ENCODE peak calls at places on chromosomes 12 and 14, in ten cellular contexts. S is psoas muscle; I is left ventricle myocardium inferior; Q is CD4-positive, alpha-beta memory T cell; L is mammary epithelial cell; N is heart right ventricle; G is pancreas; J is lower lobe of right lung; M is adrenal gland; B is PC-3. K is an unnamed sample. For H3K4me1 and H3K27me3, the result is how much of the 10 kb centered on the place peaks cover.

GRCh38 chr12:70925542-70925941 is 5.0 kb upstream of the PTPRR start:
- DNase-seq in N (no peak), G (no peak), B (no peak), J (no peak), M (no peak), I (no peak), Q (no peak), S (no peak), L (no peak), K (no peak)

GRCh38 chr14:102545461-102546265 is 36.1 kb upstream of the ANKRD9 start:
- DNase-seq in Q (no peak), M (no peak), B (no peak), S (no peak), N (no peak), L (no peak), I (no peak), G (no peak), J (no peak), K (no peak)

GRCh38 chr12:92561543-92561899 is 141.3 kb upstream of the PLEKHG7 start:
- DNase-seq in J (no peak), N (no peak), L (peak), Q (no peak), I (no peak), G (peak), M (peak), B (no peak), S (no peak), K (peak)

GRCh38 chr12:7989827-7990491 is 42.6 kb upstream of the FOXJ2 start:
- DNase-seq in G (no peak), J (peak), I (peak), N (no peak), B (no peak), Q (peak), M (no peak), L (no peak), S (no peak), K (peak)

GRCh38 chr14:78130356-78130755 is 39.8 kb upstream of the NRXN3 start:
- DNase-seq in G (no peak), J (no peak), L (no peak), Q (no peak), M (no peak), S (no peak), I (no peak), B (no peak), N (no peak), K (no peak)

GRCh38 chr12:69055280-69055679 is 122.3 kb upstream of the CPM start:
- DNase-seq in G (no peak), I (no peak), B (no peak), Q (no peak), S (no peak), L (no peak), J (no peak), N (no peak), M (no peak), K (no peak)

GRCh38 chr14:103738706-103739451 is 23.3 kb downstream of the ZFYVE21 start:
- DNase-seq in M (no peak), L (no peak), B (no peak), J (no peak), I (no peak), Q (no peak), N (no peak), G (no peak), S (no peak), K (no peak)

GRCh38 chr12:111219440-111219839 is 149.5 kb downstream of the PHETA1 start:
- DNase-seq in G (no peak), S (no peak), N (no peak), B (no peak), M (no peak), L (no peak), Q (no peak), I (no peak), J (no peak), K (no peak)

GRCh38 chr14:95222151-95222631 is 64.9 kb upstream of the DICER1 start:
- DNase-seq in I (no peak), J (no peak), L (peak), M (no peak), Q (no peak), S (no peak), N (no peak), G (no peak), B (peak), K (no peak)

GRCh38 chr12:106333010-106333409 is 24.5 kb upstream of the POLR3B start:
- DNase-seq in B (no peak), L (no peak), G (no peak), M (no peak), I (no peak), Q (no peak), N (no peak), S (no peak), J (no peak), K (no peak)

GRCh38 chr12:28057856-28058615 is 85.5 kb upstream of the PTHLH start:
- DNase-seq in M (no peak), G (no peak), Q (no peak), B (peak), L (peak), I (no peak), N (no peak), S (no peak), J (no peak), K (no peak)

GRCh38 chr12:55043542-55043941 is 23.8 kb downstream of the NEUROD4 start:
- DNase-seq in S (no peak), B (no peak), N (no peak), G (no peak), I (no peak), L (no peak), J (peak), M (no peak), Q (no peak), K (no peak)

GRCh38 chr12:101743242-101743641 is 4.0 kb upstream of the SYCP3 start:
- DNase-seq in M (no peak), B (no peak), Q (no peak), J (no peak), S (no peak), L (no peak), I (no peak), G (no peak), N (no peak), K (no peak)

GRCh38 chr12:53098354-53098981 is 1.0 kb downstream of the IGFBP6 start:
- DNase-seq in L (peak), M (no peak), J (no peak), G (no peak), S (peak), Q (no peak), I (peak), N (no peak), B (peak), K (peak)

GRCh38 chr14:75531660-75532317 is 9.5 kb downstream of the BATF start:
- DNase-seq in G (no peak), S (no peak), N (no peak), Q (no peak), B (peak), L (no peak), I (no peak), M (no peak), J (no peak), K (no peak)

GRCh38 chr12:121806556-121807308 is 2.9 kb downstream of the SETD1B start:
- DNase-seq in J (no peak), L (peak), I (no peak), G (no peak), S (peak), Q (no peak), B (peak), N (no peak), M (no peak), K (no peak)

GRCh38 chr12:65525501-65526141 is 247.1 kb downstream of the MSRB3 start:
- DNase-seq in S (no peak), N (no peak), G (no peak), B (peak), L (peak), Q (no peak), M (no peak), I (no peak), J (no peak), K (no peak)

GRCh38 chr14:92867246-92867925 is 55.6 kb upstream of the CHGA start:
- DNase-seq in S (no peak), N (no peak), Q (no peak), B (no peak), L (no peak), J (no peak), G (no peak), M (no peak), I (no peak), K (no peak)

GRCh38 chr12:2129076-2129475 is 76.3 kb downstream of the CACNA1C start:
- DNase-seq in S (no peak), M (no peak), L (peak), B (peak), Q (no peak), J (no peak), N (no peak), I (no peak), G (no peak), K (no peak)

GRCh38 chr12:24960222-24960855 is 11.4 kb upstream of the BCAT1 start:
- DNase-seq in J (no peak), B (peak), Q (no peak), S (no peak), L (peak), N (no peak), M (peak), G (peak), I (no peak), K (no peak)

GRCh38 chr12:42902001-42902400 is 312.5 kb upstream of the PRICKLE1 start:
- DNase-seq in Q (no peak), B (no peak), S (no peak), G (no peak), J (no peak), L (no peak), N (no peak), I (no peak), M (no peak), K (no peak)

GRCh38 chr12:53298154-53298553 is 1.3 kb upstream of the MYG1 start:
- DNase-seq in M (no peak), Q (no peak), B (peak), L (no peak), G (no peak), J (no peak), I (no peak), S (no peak), N (no peak), K (no peak)

DNA sequence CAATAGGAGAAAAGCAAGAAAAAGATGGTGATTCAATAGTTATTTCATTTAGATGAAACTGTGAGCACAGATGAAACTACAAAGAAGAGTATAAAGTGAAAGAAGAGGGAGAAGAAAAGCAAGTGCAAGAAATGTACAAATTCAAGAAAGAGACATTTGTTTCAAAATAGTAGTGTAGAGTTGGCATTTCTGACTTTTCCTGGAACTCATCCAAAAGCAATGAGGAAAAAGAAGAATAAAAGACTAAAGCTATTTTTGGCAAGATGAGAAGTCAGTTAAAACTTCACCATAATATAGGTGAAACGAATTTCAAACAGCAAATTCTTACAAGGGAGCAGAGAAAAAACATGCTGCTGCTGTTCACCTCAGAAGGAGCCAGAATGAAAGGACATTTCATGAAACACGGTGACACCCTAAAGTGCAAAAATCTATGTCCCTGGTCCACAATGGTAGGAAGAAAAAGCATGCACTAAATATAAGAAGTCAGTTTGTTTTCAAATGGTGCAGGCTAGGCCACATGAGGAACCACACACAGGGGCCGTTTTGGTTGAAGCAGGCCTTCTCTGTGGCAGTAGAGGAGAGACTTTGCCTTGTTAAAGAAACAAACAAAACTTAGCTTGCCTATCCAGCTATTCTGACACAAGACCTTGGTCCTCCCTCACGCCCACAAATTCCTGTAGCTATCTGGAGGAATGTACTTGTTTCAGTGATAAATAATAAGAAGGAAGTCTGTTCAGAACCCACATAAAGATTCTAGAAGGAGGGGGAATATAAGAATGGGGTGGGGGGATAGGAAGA is 11.1 kb upstream of the CMAS start:
- DNase-seq in M (no peak), B (no peak), S (no peak), Q (no peak), N (no peak), G (no peak), J (no peak), L (no peak), I (no peak), K (no peak)
- H3K4me1 ChIP-seq in M (under half), B (under half), S (under half), Q (under half), N (under half), G (under half), J (under half), L (under half), I (under half), K (under half)

GRCh38 chr14:90499121-90499520 is 102.3 kb downstream of the CALM1 start:
- DNase-seq in J (no peak), I (no peak), Q (no peak), L (no peak), G (no peak), B (no peak), M (no peak), S (no peak), N (no peak), K (no peak)
- H3K27me3 ChIP-seq in J (under half), I (under half), Q (under half), L (under half), G (under half), B (under half), M (under half), S (under half), N (under half), K (under half)

GRCh38 chr12:94792690-94793089 is 142.3 kb upstream of the TMCC3 start:
- DNase-seq in I (peak), B (no peak), L (no peak), G (no peak), Q (no peak), J (no peak), M (no peak), S (no peak), N (no peak), K (no peak)
- H3K4me1 ChIP-seq in I (under half), B (under half), L (under half), G (under half), Q (under half), J (under half), M (under half), S (under half), N (under half), K (under half)

GRCh38 chr14:23299558-23299957 is 3.1 kb downstream of the PPP1R3E start:
- DNase-seq in Q (peak), L (peak), M (no peak), S (no peak), G (no peak), J (no peak), I (no peak), N (no peak), B (peak), K (no peak)
- H3K27me3 ChIP-seq in Q (under half), L (under half), M (under half), S (under half), G (under half), J (under half), I (under half), N (under half), B (under half), K (under half)

GRCh38 chr12:52087961-52088820 is 8.7 kb downstream of the SMIM41 start:
- DNase-seq in S (no peak), N (no peak), Q (no peak), I (no peak), L (no peak), M (no peak), J (no peak), G (no peak), B (no peak), K (no peak)

GRCh38 chr12:52091061-52091460 is 11.6 kb downstream of the SMIM41 start:
- DNase-seq in Q (no peak), L (no peak), N (no peak), S (no peak), G (no peak), M (no peak), B (no peak), J (no peak), I (no peak), K (no peak)

GRCh38 chr12:52090291-52090690 is 10.8 kb downstream of the SMIM41 start:
- DNase-seq in B (no peak), I (no peak), S (no peak), Q (no peak), G (no peak), M (no peak), N (no peak), J (no peak), L (no peak), K (no peak)

GRCh38 chr12:52086944-52087835 is 7.7 kb downstream of the SMIM41 start:
- DNase-seq in I (no peak), M (no peak), B (no peak), L (no peak), J (no peak), Q (no peak), G (no peak), N (no peak), S (no peak), K (no peak)

DNA sequence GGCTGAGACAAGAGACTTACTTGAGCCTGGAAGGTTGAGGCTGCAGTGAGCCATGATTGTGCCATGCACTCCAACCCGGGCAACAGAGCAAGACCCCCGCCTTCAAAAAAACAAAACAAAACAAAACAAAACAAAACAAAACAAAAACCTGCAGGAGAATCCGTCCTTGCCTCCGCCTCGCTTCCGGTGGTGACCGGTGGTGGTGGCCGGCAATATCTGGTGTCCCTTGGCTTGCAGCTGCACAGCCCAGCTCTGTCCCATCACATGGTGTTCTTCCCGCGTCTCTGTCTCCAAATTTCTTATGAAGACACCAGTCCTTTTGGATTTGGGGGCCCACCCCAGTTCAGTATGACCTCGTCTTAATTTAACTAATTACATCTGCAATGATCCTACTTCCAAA is 10.0 kb downstream of the SMIM41 start:
- DNase-seq in Q (no peak), J (no peak), M (no peak), S (no peak), B (no peak), N (no peak), G (no peak), I (no peak), L (no peak), K (no peak)
- H3K4me1 ChIP-seq in Q (under half), J (under half), M (under half), S (under half), B (under half), N (under half), G (under half), I (under half), L (under half), K (under half)

GRCh38 chr12:116719661-116720060 is 18.2 kb downstream of the SPRING1 start:
- DNase-seq in S (no peak), J (no peak), M (peak), B (no peak), L (no peak), I (no peak), Q (no peak), G (no peak), N (no peak), K (no peak)
- H3K27me3 ChIP-seq in S (under half), J (under half), M (under half), B (under half), L (under half), I (under half), Q (under half), G (under half), N (under half), K (under half)

GRCh38 chr14:99231181-99231849 is 40.7 kb downstream of the BCL11B start:
- DNase-seq in G (no peak), I (no peak), Q (no peak), S (no peak), B (no peak), L (no peak), N (no peak), M (no peak), J (peak), K (no peak)
- H3K4me1 ChIP-seq in G (under half), I (under half), Q (half or more), S (under half), B (under half), L (under half), N (under half), M (under half), J (under half), K (under half)

DNA sequence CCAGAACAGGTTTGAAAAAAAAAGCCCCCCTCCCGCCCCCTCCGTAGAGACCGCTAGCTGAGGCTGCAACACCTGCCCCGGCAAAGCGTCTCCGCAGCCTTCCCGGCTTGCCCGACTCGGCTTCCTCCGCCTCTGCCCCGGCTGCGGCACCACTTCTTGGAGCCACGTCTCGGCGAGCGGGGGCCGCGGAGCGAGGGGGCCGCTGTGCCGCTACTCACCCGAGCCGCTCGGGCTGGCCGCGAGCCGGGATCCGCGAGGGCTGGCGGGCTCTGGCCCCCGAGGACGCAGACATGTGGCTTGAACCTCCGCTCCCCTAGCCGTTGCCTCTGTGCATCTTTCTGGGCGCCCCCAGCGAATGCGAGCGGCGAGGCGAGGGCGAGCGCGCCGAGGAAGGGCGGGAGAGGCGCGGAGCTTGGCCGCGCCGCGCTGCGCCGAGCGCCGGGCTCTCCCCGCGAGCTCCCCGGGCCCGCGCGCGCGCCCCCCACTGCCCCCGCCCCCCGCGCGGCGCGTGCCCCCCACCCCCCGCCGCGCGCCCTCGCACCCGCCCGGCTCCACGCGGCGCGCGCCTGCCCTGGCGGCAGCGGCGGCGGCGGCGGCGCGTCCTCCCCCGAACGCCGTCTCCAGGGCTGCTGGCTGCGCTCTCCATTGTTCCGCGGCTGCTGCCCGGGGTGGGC is 249.5 kb downstream of the APAF1 start:
- DNase-seq in J (no peak), N (no peak), B (no peak), Q (no peak), S (no peak), G (no peak), M (peak), I (no peak), L (no peak), K (no peak)
- H3K27me3 ChIP-seq in J (under half), N (half or more), B (half or more), Q (under half), S (under half), G (under half), M (under half), I (half or more), L (under half), K (under half)

DNA sequence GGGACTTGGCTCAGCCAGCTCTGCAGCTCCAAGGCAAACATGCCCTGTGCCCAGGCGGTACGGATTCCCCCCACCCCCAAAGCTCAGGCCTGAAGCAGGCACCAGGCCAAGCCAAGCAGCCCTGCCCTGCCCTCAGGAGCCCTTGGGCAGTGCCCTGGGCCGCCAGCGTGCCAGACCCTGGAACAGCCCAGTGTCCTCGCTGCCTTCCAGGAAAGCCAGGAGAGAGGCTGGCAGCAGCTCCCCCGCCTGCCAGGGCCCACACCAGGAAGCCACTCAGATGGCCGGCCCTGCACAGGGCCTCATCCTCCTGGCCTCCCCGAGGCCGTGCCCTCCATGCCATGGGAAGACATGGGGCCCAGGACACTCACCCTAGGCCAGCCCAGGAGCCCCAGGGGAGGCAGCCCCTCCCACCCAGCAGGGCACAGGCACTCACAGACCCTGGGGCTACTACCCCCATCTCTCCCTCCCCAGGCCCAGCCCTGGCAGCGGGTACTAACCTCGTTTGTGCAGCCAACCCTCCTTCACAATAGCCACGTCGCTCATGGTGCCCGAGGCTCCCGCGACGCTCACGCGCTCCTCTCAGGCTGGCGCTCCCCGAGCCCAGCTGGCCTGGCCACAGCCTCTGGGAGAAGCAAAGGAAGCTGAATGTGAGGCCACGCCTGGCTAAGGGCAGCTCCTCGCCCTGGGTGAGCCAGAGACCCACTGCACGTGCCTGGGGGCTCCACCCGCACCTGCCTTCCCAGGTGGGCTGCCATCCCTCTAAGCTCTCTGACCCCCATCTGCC is 3.3 kb downstream of the AKT1 start:
- DNase-seq in G (peak), M (peak), J (peak), N (peak), L (no peak), Q (peak), I (peak), B (no peak), S (peak), K (peak)
- H3K4me1 ChIP-seq in G (under half), M (half or more), J (half or more), N (half or more), L (half or more), Q (under half), I (half or more), B (under half), S (under half), K (half or more)

K was measured in stomach.